ENCODE peak calls at places on chromosomes 5 and 9, in ten cellular contexts. M, Q, T, Z, V, U, P, R, K and I are unnamed samples.

GRCh38 chr9:133711428-133712220 is 26.5 kb downstream of the SARDH start:
- DNase-seq in M (no peak), P (no peak), U (no peak), K (no peak), Q (no peak), T (no peak), Z (no peak), V (no peak), R (no peak), I (no peak)

GRCh38 chr9:21030389-21031035 is 928 bp downstream of the HACD4 start:
- DNase-seq in U (peak), V (peak), M (no peak), P (no peak), T (peak), Q (no peak), K (no peak), R (no peak), Z (peak), I (no peak)

GRCh38 chr5:14339467-14339866 is 196.3 kb downstream of the TRIO start:
- DNase-seq in V (no peak), T (no peak), M (no peak), Z (no peak), R (no peak), Q (no peak), P (no peak), U (no peak), K (no peak), I (no peak)

GRCh38 chr5:22852807-22853670 is at the start of gene CDH12:
- DNase-seq in U (peak), M (no peak), K (no peak), Z (no peak), P (no peak), V (peak), R (peak), T (no peak), Q (no peak), I (peak)

GRCh38 chr9:125963932-125964331 is 216.8 kb downstream of the PBX3 start:
- DNase-seq in P (no peak), R (no peak), V (no peak), Z (no peak), K (no peak), U (no peak), Q (no peak), M (no peak), T (no peak), I (no peak)

GRCh38 chr9:15404171-15404570 is 18.5 kb upstream of the SNAPC3 start:
- DNase-seq in K (no peak), M (no peak), R (no peak), U (no peak), Q (no peak), Z (no peak), T (no peak), P (no peak), V (no peak), I (no peak)

GRCh38 chr5:37900692-37901091 is 60.9 kb upstream of the GDNF start:
- DNase-seq in V (peak), T (no peak), Z (no peak), P (no peak), R (no peak), K (no peak), Q (no peak), M (no peak), U (peak), I (no peak)

GRCh38 chr5:158394102-158394501 is 535.2 kb upstream of the CLINT1 start:
- DNase-seq in U (no peak), R (no peak), Q (no peak), M (no peak), Z (no peak), K (no peak), P (no peak), T (no peak), V (no peak), I (no peak)

GRCh38 chr5:53067641-53068040 is 41.9 kb downstream of the MOCS2 start:
- DNase-seq in Z (no peak), Q (no peak), P (no peak), T (no peak), K (no peak), R (no peak), M (no peak), V (no peak), U (no peak), I (no peak)

GRCh38 chr5:5826911-5827310 is 404.4 kb downstream of the ICE1 start:
- DNase-seq in U (no peak), T (no peak), V (no peak), K (no peak), Z (no peak), R (no peak), M (no peak), P (no peak), Q (no peak), I (no peak)

GRCh38 chr9:76634356-76635054 is 129.7 kb upstream of the PCA3 start:
- DNase-seq in R (no peak), Z (peak), K (no peak), V (peak), T (no peak), Q (no peak), M (no peak), U (peak), P (no peak), I (no peak)

GRCh38 chr9:78786794-78787193 is 489.9 kb downstream of the PSAT1 start:
- DNase-seq in M (no peak), K (no peak), Z (no peak), T (no peak), P (no peak), Q (no peak), U (peak), V (no peak), R (no peak), I (no peak)

GRCh38 chr9:83707518-83707767 is 315 bp downstream of the UBQLN1 start:
- DNase-seq in Z (peak), U (peak), K (no peak), T (no peak), M (no peak), R (no peak), Q (no peak), P (no peak), V (peak), I (no peak)

GRCh38 chr5:170070556-170071412 is 34.9 kb upstream of the FOXI1 start:
- DNase-seq in V (no peak), M (no peak), U (peak), R (peak), T (no peak), K (no peak), Q (no peak), Z (no peak), P (no peak), I (peak)

GRCh38 chr5:9233712-9234111 is 312.2 kb downstream of the SEMA5A start:
- DNase-seq in Z (no peak), Q (no peak), U (peak), M (no peak), P (no peak), V (no peak), R (peak), K (no peak), T (no peak), I (no peak)

GRCh38 chr5:1443145-1443543 is 2.1 kb downstream of the SLC6A3 start:
- DNase-seq in P (no peak), M (no peak), U (no peak), R (no peak), V (no peak), Q (no peak), Z (no peak), K (no peak), T (peak), I (peak)

GRCh38 chr9:33742519-33742918 is 52.8 kb upstream of the PRSS3 start:
- DNase-seq in V (no peak), T (no peak), U (no peak), M (no peak), Z (no peak), R (no peak), P (no peak), Q (no peak), K (no peak), I (no peak)

GRCh38 chr5:91129748-91130147 is 253.4 kb downstream of the ARRDC3 start:
- DNase-seq in M (no peak), K (no peak), T (no peak), Z (no peak), U (no peak), P (no peak), V (no peak), R (no peak), Q (no peak), I (no peak)

GRCh38 chr5:175872287-175873089 is 1.1 kb downstream of the CPLX2 start:
- DNase-seq in U (no peak), R (no peak), Z (no peak), V (peak), Q (no peak), P (no peak), M (no peak), T (no peak), K (no peak), I (peak)

GRCh38 chr9:134287591-134288518 is 38.4 kb upstream of the RXRA start:
- DNase-seq in T (no peak), P (no peak), R (no peak), U (no peak), M (no peak), Z (no peak), V (peak), K (no peak), Q (no peak), I (no peak)

GRCh38 chr9:5388026-5388806 is 48.5 kb upstream of the RLN1 start:
- DNase-seq in V (no peak), P (no peak), R (no peak), K (no peak), M (no peak), Z (no peak), T (no peak), Q (no peak), U (peak), I (no peak)

GRCh38 chr5:82347213-82347947 is 69.2 kb upstream of the RPS23 start:
- DNase-seq in Z (no peak), M (peak), T (no peak), P (no peak), U (peak), K (no peak), R (no peak), V (no peak), Q (no peak), I (no peak)

GRCh38 chr5:91207248-91207647 is 175.9 kb downstream of the ARRDC3 start:
- DNase-seq in T (no peak), R (no peak), M (no peak), Q (no peak), K (no peak), U (no peak), Z (no peak), V (no peak), P (no peak), I (no peak)

GRCh38 chr9:126705767-126706697 is 92.3 kb downstream of the LMX1B start:
- DNase-seq in P (peak), T (peak), U (peak), Q (peak), R (no peak), Z (no peak), V (peak), K (peak), M (no peak), I (peak)

GRCh38 chr5:119218830-119219782 is 136.7 kb upstream of the TNFAIP8 start:
- DNase-seq in R (no peak), M (no peak), V (no peak), P (no peak), T (no peak), U (peak), Q (no peak), Z (no peak), K (no peak), I (no peak)

GRCh38 chr5:138873096-138873885 is 1.8 kb downstream of the LRRTM2 start:
- DNase-seq in R (no peak), V (no peak), Q (no peak), T (no peak), K (no peak), U (no peak), Z (no peak), M (no peak), P (no peak), I (no peak)

GRCh38 chr5:160020969-160021368 is 12.0 kb downstream of the TTC1 start:
- DNase-seq in K (no peak), R (no peak), Z (no peak), U (no peak), M (no peak), Q (no peak), P (no peak), T (no peak), V (no peak), I (no peak)

GRCh38 chr9:137140151-137141012 is 1.4 kb downstream of the GRIN1 start:
- DNase-seq in U (no peak), T (no peak), K (no peak), M (no peak), Z (no peak), R (no peak), Q (no peak), P (no peak), V (no peak), I (no peak)